ENCODE peak calls at places on chromosomes 1 and 21, in nine cellular contexts. One of them, this sample, is unnamed.

GRCh38 chr1:178470411-178470960 is 26.3 kb downstream of the CLEC20A start:
- DNase-seq in HTR-8/SVneo: no peak
- DNase-seq in GM20000: no peak
- DNase-seq in activated naive CD8-positive, alpha-beta T cell treated with anti-CD3 and anti-CD28 coated beads, Interleukin-2, amount 50 U/mL, for 24 hours: no peak
- DNase-seq in NAMALWA: no peak
- DNase-seq in Daoy: no peak
- DNase-seq in stimulated activated CD8-positive, alpha-beta memory T cell treated with anti-CD3 and anti-CD28 coated beads, Interleukin-4, amount 100 ng/mL, for 1 hour: no peak
- DNase-seq in fibroblast of the conjunctiva: no peak
- DNase-seq in PC-9: no peak
- DNase-seq in this sample: no peak

GRCh38 chr1:81466970-81467369 is 333.8 kb upstream of the ADGRL2 start:
- DNase-seq in activated naive CD8-positive, alpha-beta T cell treated with anti-CD3 and anti-CD28 coated beads, Interleukin-2, amount 50 U/mL, for 24 hours: no peak
- DNase-seq in PC-9: no peak
- DNase-seq in Daoy: no peak
- DNase-seq in HTR-8/SVneo: no peak
- DNase-seq in NAMALWA: no peak
- DNase-seq in fibroblast of the conjunctiva: no peak
- DNase-seq in stimulated activated CD8-positive, alpha-beta memory T cell treated with anti-CD3 and anti-CD28 coated beads, Interleukin-4, amount 100 ng/mL, for 1 hour: no peak
- DNase-seq in GM20000: no peak
- DNase-seq in this sample: no peak

GRCh38 chr1:239555350-239555749 is 169.0 kb downstream of the CHRM3 start:
- DNase-seq in PC-9: no peak
- DNase-seq in stimulated activated CD8-positive, alpha-beta memory T cell treated with anti-CD3 and anti-CD28 coated beads, Interleukin-4, amount 100 ng/mL, for 1 hour: no peak
- DNase-seq in HTR-8/SVneo: no peak
- DNase-seq in fibroblast of the conjunctiva: no peak
- DNase-seq in GM20000: no peak
- DNase-seq in activated naive CD8-positive, alpha-beta T cell treated with anti-CD3 and anti-CD28 coated beads, Interleukin-2, amount 50 U/mL, for 24 hours: no peak
- DNase-seq in NAMALWA: no peak
- DNase-seq in Daoy: no peak
- DNase-seq in this sample: no peak

GRCh38 chr1:67747667-67748066 is 62.7 kb downstream of the GADD45A start:
- DNase-seq in Daoy: peak
- DNase-seq in activated naive CD8-positive, alpha-beta T cell treated with anti-CD3 and anti-CD28 coated beads, Interleukin-2, amount 50 U/mL, for 24 hours: no peak
- DNase-seq in PC-9: no peak
- DNase-seq in GM20000: no peak
- DNase-seq in NAMALWA: no peak
- DNase-seq in stimulated activated CD8-positive, alpha-beta memory T cell treated with anti-CD3 and anti-CD28 coated beads, Interleukin-4, amount 100 ng/mL, for 1 hour: no peak
- DNase-seq in fibroblast of the conjunctiva: no peak
- DNase-seq in HTR-8/SVneo: no peak
- DNase-seq in this sample: no peak

GRCh38 chr1:182968151-182968741 is 15.3 kb upstream of the SHCBP1L start:
- DNase-seq in GM20000: no peak
- DNase-seq in PC-9: peak
- DNase-seq in fibroblast of the conjunctiva: no peak
- DNase-seq in Daoy: peak
- DNase-seq in activated naive CD8-positive, alpha-beta T cell treated with anti-CD3 and anti-CD28 coated beads, Interleukin-2, amount 50 U/mL, for 24 hours: no peak
- DNase-seq in HTR-8/SVneo: no peak
- DNase-seq in NAMALWA: no peak
- DNase-seq in stimulated activated CD8-positive, alpha-beta memory T cell treated with anti-CD3 and anti-CD28 coated beads, Interleukin-4, amount 100 ng/mL, for 1 hour: no peak
- DNase-seq in this sample: no peak

GRCh38 chr1:156004843-156005593 is 15.7 kb downstream of the SSR2 start:
- DNase-seq in activated naive CD8-positive, alpha-beta T cell treated with anti-CD3 and anti-CD28 coated beads, Interleukin-2, amount 50 U/mL, for 24 hours: peak
- DNase-seq in GM20000: no peak
- DNase-seq in stimulated activated CD8-positive, alpha-beta memory T cell treated with anti-CD3 and anti-CD28 coated beads, Interleukin-4, amount 100 ng/mL, for 1 hour: no peak
- DNase-seq in NAMALWA: no peak
- DNase-seq in Daoy: no peak
- DNase-seq in fibroblast of the conjunctiva: no peak
- DNase-seq in HTR-8/SVneo: no peak
- DNase-seq in PC-9: no peak
- DNase-seq in this sample: no peak

GRCh38 chr21:33938381-33938780 is 22.8 kb upstream of the ATP5PO start:
- DNase-seq in NAMALWA: no peak
- DNase-seq in GM20000: no peak
- DNase-seq in PC-9: no peak
- DNase-seq in Daoy: no peak
- DNase-seq in activated naive CD8-positive, alpha-beta T cell treated with anti-CD3 and anti-CD28 coated beads, Interleukin-2, amount 50 U/mL, for 24 hours: no peak
- DNase-seq in stimulated activated CD8-positive, alpha-beta memory T cell treated with anti-CD3 and anti-CD28 coated beads, Interleukin-4, amount 100 ng/mL, for 1 hour: no peak
- DNase-seq in HTR-8/SVneo: no peak
- DNase-seq in fibroblast of the conjunctiva: no peak
- DNase-seq in this sample: no peak

GRCh38 chr1:119253366-119253765 is 112.9 kb upstream of the WARS2 start:
- DNase-seq in HTR-8/SVneo: no peak
- DNase-seq in fibroblast of the conjunctiva: no peak
- DNase-seq in GM20000: no peak
- DNase-seq in NAMALWA: no peak
- DNase-seq in Daoy: no peak
- DNase-seq in stimulated activated CD8-positive, alpha-beta memory T cell treated with anti-CD3 and anti-CD28 coated beads, Interleukin-4, amount 100 ng/mL, for 1 hour: no peak
- DNase-seq in PC-9: peak
- DNase-seq in activated naive CD8-positive, alpha-beta T cell treated with anti-CD3 and anti-CD28 coated beads, Interleukin-2, amount 50 U/mL, for 24 hours: no peak
- DNase-seq in this sample: no peak

GRCh38 chr1:930633-931138 is 7.0 kb downstream of the SAMD11 start:
- DNase-seq in stimulated activated CD8-positive, alpha-beta memory T cell treated with anti-CD3 and anti-CD28 coated beads, Interleukin-4, amount 100 ng/mL, for 1 hour: no peak
- DNase-seq in PC-9: no peak
- DNase-seq in Daoy: no peak
- DNase-seq in fibroblast of the conjunctiva: no peak
- DNase-seq in activated naive CD8-positive, alpha-beta T cell treated with anti-CD3 and anti-CD28 coated beads, Interleukin-2, amount 50 U/mL, for 24 hours: no peak
- DNase-seq in NAMALWA: no peak
- DNase-seq in HTR-8/SVneo: no peak
- DNase-seq in GM20000: no peak
- DNase-seq in this sample: no peak

GRCh38 chr1:115491303-115492018 is 150.3 kb upstream of the VANGL1 start:
- DNase-seq in activated naive CD8-positive, alpha-beta T cell treated with anti-CD3 and anti-CD28 coated beads, Interleukin-2, amount 50 U/mL, for 24 hours: no peak
- DNase-seq in fibroblast of the conjunctiva: no peak
- DNase-seq in stimulated activated CD8-positive, alpha-beta memory T cell treated with anti-CD3 and anti-CD28 coated beads, Interleukin-4, amount 100 ng/mL, for 1 hour: no peak
- DNase-seq in PC-9: no peak
- DNase-seq in Daoy: no peak
- DNase-seq in NAMALWA: no peak
- DNase-seq in GM20000: no peak
- DNase-seq in HTR-8/SVneo: no peak
- DNase-seq in this sample: no peak

This sample was measured in activated CD4-positive, CD25-positive, alpha-beta regulatory T cell treated with anti-CD3 and anti-CD28 coated beads, Interleukin-2, amount 50 U/mL, for 16 hours.